ENCODE peak calls at places on chromosome 10, in ten cellular contexts. U, Y, H, T, F, C, P, D, G and Z are unnamed samples.

GRCh38 chr10:5958077-5958476 is 19.3 kb downstream of the IL15RA start:
- DNase-seq in U (no peak), Y (no peak), H (no peak), T (peak), F (no peak), C (no peak), P (no peak), D (no peak), G (no peak), Z (no peak)

GRCh38 chr10:22463255-22463654 is 118.0 kb downstream of the SPAG6 start:
- DNase-seq in U (no peak), Y (no peak), H (no peak), T (no peak), F (no peak), C (no peak), P (no peak), D (no peak), G (no peak), Z (no peak)

GRCh38 chr10:33113111-33113856 is 155.3 kb upstream of the ITGB1 start:
- DNase-seq in U (no peak), Y (no peak), H (no peak), T (peak), F (no peak), C (no peak), P (no peak), D (no peak), G (no peak), Z (no peak)

GRCh38 chr10:96229568-96230030 is 41.8 kb downstream of the BLNK start:
- DNase-seq in U (peak), Y (no peak), H (peak), T (peak), F (peak), C (peak), P (peak), D (peak), G (peak), Z (peak)

GRCh38 chr10:114370199-114370598 is 34.1 kb downstream of the AFAP1L2 start:
- DNase-seq in U (no peak), Y (no peak), H (no peak), T (no peak), F (no peak), C (no peak), P (no peak), D (no peak), G (no peak), Z (no peak)

GRCh38 chr10:87798082-87798481 is 19.9 kb downstream of the ATAD1 start:
- DNase-seq in U (no peak), Y (no peak), H (no peak), T (no peak), F (no peak), C (no peak), P (no peak), D (no peak), G (no peak), Z (no peak)

GRCh38 chr10:72011016-72011415 is 46.8 kb downstream of the CHST3 start:
- DNase-seq in U (no peak), Y (no peak), H (no peak), T (no peak), F (no peak), C (no peak), P (no peak), D (no peak), G (no peak), Z (no peak)

GRCh38 chr10:123143162-123143824 is 4.6 kb upstream of the HMX2 start:
- DNase-seq in U (no peak), Y (no peak), H (no peak), T (no peak), F (no peak), C (no peak), P (no peak), D (no peak), G (no peak), Z (no peak)

GRCh38 chr10:68861253-68861652 is 33.9 kb downstream of the STOX1 start:
- DNase-seq in U (no peak), Y (no peak), H (no peak), T (no peak), F (no peak), C (no peak), P (no peak), D (no peak), G (no peak), Z (no peak)

GRCh38 chr10:5555031-5555510 is 30.3 kb downstream of the CALML3 start:
- DNase-seq in U (peak), Y (peak), H (no peak), T (no peak), F (peak), C (no peak), P (peak), D (no peak), G (no peak), Z (peak)

GRCh38 chr10:132817701-132818211 is 31.8 kb upstream of the NKX6-2 start:
- DNase-seq in U (no peak), Y (no peak), H (no peak), T (no peak), F (no peak), C (no peak), P (peak), D (no peak), G (no peak), Z (peak)

GRCh38 chr10:34423607-34424325 is 391.3 kb downstream of the PARD3 start:
- DNase-seq in U (no peak), Y (no peak), H (no peak), T (no peak), F (no peak), C (no peak), P (no peak), D (no peak), G (no peak), Z (no peak)

GRCh38 chr10:103824281-103824680 is 31.1 kb downstream of the SH3PXD2A start:
- DNase-seq in U (no peak), Y (peak), H (no peak), T (no peak), F (no peak), C (no peak), P (no peak), D (no peak), G (no peak), Z (peak)

GRCh38 chr10:49323896-49324270 is 24.9 kb downstream of the C10orf71 start:
- DNase-seq in U (no peak), Y (no peak), H (peak), T (no peak), F (no peak), C (no peak), P (no peak), D (no peak), G (peak), Z (no peak)

GRCh38 chr10:94358480-94358879 is 4.3 kb downstream of the NOC3L start:
- DNase-seq in U (no peak), Y (no peak), H (no peak), T (peak), F (no peak), C (no peak), P (no peak), D (no peak), G (no peak), Z (no peak)

GRCh38 chr10:103763374-103764202 is 91.8 kb downstream of the SH3PXD2A start:
- DNase-seq in U (no peak), Y (no peak), H (no peak), T (peak), F (no peak), C (no peak), P (no peak), D (no peak), G (no peak), Z (no peak)

GRCh38 chr10:71975087-71975890 is 11.1 kb downstream of the CHST3 start:
- DNase-seq in U (peak), Y (no peak), H (peak), T (no peak), F (peak), C (no peak), P (peak), D (peak), G (peak), Z (peak)

GRCh38 chr10:103199498-103199897 is 6.4 kb upstream of the NT5C2 start:
- DNase-seq in U (no peak), Y (no peak), H (no peak), T (no peak), F (no peak), C (no peak), P (no peak), D (no peak), G (no peak), Z (no peak)

GRCh38 chr10:114397651-114398145 is 6.6 kb downstream of the AFAP1L2 start:
- DNase-seq in U (no peak), Y (no peak), H (no peak), T (no peak), F (no peak), C (no peak), P (peak), D (no peak), G (no peak), Z (no peak)

GRCh38 chr10:108204528-108205313 is 1040.2 kb upstream of the SORCS1 start:
- DNase-seq in U (peak), Y (no peak), H (no peak), T (no peak), F (peak), C (no peak), P (no peak), D (no peak), G (no peak), Z (no peak)
- TF ChIP-seq CTCF in U (peak), Y (no peak), H (peak), T (peak), F (peak), C (peak), P (peak), D (no peak), G (peak), Z (peak)

GRCh38 chr10:18658301-18658991 is 785 bp upstream of the ARL5B start:
- DNase-seq in U (peak), Y (peak), H (no peak), T (peak), F (peak), C (no peak), P (no peak), D (peak), G (no peak), Z (peak)
- TF ChIP-seq POLR2A in U (no peak), Y (no peak), H (no peak), T (peak), F (no peak), C (no peak), P (no peak), D (no peak), G (no peak), Z (no peak)

GRCh38 chr10:46229144-46229563 is 57.6 kb upstream of the ANTXRL start:
- DNase-seq in U (peak), Y (peak), H (peak), T (no peak), F (peak), C (peak), P (no peak), D (no peak), G (peak), Z (peak)
- TF ChIP-seq CTCF in U (peak), Y (peak), H (peak), T (peak), F (peak), C (peak), P (no peak), D (peak), G (peak), Z (peak)

GRCh38 chr10:3046210-3046779 is 21.1 kb upstream of the PFKP start:
- DNase-seq in U (no peak), Y (no peak), H (no peak), T (no peak), F (no peak), C (no peak), P (no peak), D (no peak), G (no peak), Z (no peak)

GRCh38 chr10:3043512-3044368 is 23.6 kb upstream of the PFKP start:
- DNase-seq in U (peak), Y (no peak), H (peak), T (peak), F (peak), C (peak), P (peak), D (peak), G (peak), Z (no peak)

GRCh38 chr10:3047622-3047995 is 19.7 kb upstream of the PFKP start:
- DNase-seq in U (no peak), Y (no peak), H (no peak), T (no peak), F (no peak), C (no peak), P (no peak), D (no peak), G (no peak), Z (no peak)

GRCh38 chr10:3046941-3047621 is 20.3 kb upstream of the PFKP start:
- DNase-seq in U (no peak), Y (no peak), H (no peak), T (peak), F (no peak), C (no peak), P (no peak), D (no peak), G (no peak), Z (no peak)

DNA sequence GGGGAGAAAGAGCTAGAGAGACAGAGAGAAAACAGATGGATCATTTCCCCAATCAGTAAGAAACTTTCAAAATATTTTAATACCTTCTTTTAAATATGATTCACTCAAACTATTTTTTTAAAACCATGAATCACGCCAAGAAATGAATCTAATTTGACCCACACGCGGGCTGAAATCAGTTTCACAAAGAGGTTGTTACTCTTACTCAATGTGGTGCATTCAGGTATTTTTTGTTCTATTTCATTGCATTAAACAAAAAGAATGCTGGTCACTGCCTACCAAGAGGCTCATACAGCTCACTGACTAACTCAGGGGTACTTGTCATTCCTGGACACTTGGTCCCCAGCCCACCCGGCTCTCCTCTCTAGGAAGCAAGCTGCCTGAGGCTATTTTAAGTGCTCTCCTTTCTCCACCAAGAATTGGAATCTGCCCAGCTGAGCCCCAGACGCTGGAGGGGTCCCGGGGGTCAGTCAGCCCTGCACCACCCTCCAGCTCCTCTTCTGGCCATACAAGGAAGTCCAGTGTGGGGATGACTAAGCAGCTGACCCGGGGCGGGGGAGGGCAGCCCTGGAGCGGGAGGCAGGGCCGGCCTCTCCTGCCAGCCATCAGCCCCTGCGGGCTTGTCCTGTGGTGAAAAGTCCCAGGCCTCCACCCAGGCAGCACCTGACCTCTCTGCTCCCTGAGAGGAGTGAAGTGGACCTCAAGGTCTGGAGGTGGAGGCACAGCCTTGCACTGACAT is 21.7 kb upstream of the PFKP start:
- DNase-seq in U (peak), Y (no peak), H (peak), T (peak), F (peak), C (peak), P (peak), D (no peak), G (peak), Z (no peak)
- TF ChIP-seq POLR2A in U (no peak), Y (no peak), H (no peak), T (peak), F (no peak), C (no peak), P (no peak), D (no peak), G (no peak), Z (no peak)

DNA sequence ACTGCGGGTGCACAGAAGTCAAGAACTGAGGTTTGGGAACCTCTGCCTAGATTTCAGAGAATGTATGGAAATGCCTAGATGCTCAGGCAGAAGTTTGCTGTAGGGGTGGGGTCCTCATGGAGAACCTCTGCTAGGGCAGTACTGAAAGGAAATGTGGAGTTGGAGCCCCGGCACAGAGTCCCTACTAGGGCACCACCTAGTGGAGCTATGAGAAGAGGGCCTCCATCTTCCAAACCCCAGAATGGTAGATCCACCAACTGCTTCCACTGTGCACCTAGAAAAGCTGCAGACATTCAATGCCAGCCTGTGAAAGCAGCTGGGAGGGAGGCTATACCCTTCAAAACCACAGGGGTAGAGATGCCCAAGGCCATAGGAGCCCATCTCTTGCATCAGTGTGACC is 1336.0 kb upstream of the CELF2 start:
- DNase-seq in U (no peak), Y (no peak), H (no peak), T (no peak), F (no peak), C (no peak), P (no peak), D (no peak), G (no peak), Z (no peak)
- TF ChIP-seq CTCF in U (no peak), Y (no peak), H (no peak), T (peak), F (no peak), C (no peak), P (no peak), D (no peak), G (no peak), Z (no peak)

GRCh38 chr10:97640174-97640867 is at the start of gene PI4K2A:
- DNase-seq in U (peak), Y (peak), H (peak), T (peak), F (peak), C (peak), P (peak), D (peak), G (peak), Z (peak)
- TF ChIP-seq POLR2A in U (peak), Y (peak), H (no peak), T (peak), F (peak), C (peak), P (peak), D (peak), G (peak), Z (no peak)

DNA sequence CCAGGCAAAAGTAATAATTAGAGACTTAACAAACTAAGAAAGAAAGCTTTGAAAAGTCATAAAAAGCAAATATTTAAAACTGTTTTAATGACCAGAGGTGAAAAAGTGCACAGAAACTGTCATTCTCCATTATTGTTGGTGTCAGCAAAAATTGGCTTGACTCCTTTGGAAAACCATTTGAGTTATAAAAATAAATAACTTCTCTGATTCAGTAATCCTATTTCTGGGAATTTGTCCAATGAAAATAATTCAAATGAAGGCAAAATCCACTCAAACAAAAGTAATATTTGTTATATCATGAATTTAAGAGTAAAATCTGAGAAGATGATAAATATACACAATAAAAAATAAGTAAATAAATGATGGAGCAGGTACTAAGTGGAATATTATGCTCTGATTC is 326.6 kb upstream of the KLF6 start:
- DNase-seq in U (no peak), Y (no peak), H (no peak), T (peak), F (no peak), C (no peak), P (no peak), D (no peak), G (no peak), Z (no peak)
- TF ChIP-seq CTCF in U (no peak), Y (no peak), H (no peak), T (no peak), F (no peak), C (no peak), P (no peak), D (no peak), G (no peak), Z (no peak)

DNA sequence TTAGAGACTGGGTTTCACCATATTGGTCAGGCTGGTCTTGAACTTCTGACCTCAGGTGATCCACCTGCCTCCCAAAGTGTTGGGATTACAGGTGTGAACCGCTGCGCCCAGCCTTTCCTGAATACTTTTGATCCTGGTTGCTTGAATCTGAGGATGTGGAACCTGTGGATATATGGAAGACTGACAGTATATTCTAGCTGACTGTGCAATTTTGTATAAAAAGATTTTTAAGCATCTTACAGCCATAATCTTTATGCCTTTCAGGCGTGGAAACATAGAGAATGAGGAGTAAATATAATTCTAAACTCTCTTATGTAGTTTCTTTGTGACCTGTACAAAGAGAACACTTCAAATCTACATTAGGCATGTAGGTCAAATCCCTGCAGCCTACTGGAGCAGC is 16.2 kb downstream of the TSPAN14 start:
- DNase-seq in U (no peak), Y (no peak), H (no peak), T (no peak), F (no peak), C (no peak), P (no peak), D (no peak), G (no peak), Z (no peak)
- TF ChIP-seq POLR2A in U (no peak), Y (no peak), H (no peak), T (no peak), F (no peak), C (no peak), P (no peak), D (no peak), G (no peak), Z (no peak)

DNA sequence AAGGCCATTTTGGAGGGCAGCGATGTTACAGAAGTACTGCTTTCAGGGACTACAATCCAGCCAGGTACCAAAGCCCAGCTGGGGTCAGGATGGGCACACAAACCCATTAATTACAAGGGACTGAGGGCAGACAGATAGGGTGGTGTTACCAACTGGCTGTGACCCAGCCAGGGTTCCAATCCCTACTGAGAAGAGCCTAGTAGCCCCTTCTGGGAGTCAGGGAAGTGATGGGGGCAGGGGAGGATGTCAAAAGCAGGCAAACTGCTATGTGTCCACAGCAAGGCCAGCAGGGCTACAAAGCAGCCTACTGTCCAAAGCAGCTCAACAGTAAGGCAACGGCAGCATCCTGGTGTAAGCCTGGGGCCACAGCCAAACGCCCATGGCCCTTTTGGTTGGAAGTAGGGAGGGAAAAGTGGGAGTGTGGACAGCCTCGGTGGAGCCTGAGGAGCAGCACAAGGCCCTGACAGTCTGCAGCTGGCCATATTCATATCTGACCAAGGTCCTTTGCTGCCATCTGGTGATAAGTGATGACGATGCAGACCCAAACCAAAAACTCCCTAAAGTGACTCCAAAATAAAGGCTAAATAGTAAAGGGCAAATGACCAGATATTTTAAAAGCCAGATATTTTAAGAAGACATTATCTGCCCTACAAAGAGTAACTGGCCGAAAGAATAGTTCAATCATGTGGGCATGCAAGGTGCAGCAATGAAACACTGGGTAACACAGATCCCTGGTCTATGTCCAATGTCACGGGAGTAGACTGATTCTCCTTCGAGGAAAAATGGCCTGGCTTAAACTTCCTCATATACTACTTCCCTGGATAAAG is 56.9 kb downstream of the XPNPEP1 start:
- DNase-seq in U (no peak), Y (no peak), H (no peak), T (peak), F (no peak), C (no peak), P (no peak), D (no peak), G (peak), Z (no peak)
- TF ChIP-seq CTCF in U (peak), Y (no peak), H (no peak), T (peak), F (no peak), C (no peak), P (no peak), D (no peak), G (no peak), Z (no peak)

DNA sequence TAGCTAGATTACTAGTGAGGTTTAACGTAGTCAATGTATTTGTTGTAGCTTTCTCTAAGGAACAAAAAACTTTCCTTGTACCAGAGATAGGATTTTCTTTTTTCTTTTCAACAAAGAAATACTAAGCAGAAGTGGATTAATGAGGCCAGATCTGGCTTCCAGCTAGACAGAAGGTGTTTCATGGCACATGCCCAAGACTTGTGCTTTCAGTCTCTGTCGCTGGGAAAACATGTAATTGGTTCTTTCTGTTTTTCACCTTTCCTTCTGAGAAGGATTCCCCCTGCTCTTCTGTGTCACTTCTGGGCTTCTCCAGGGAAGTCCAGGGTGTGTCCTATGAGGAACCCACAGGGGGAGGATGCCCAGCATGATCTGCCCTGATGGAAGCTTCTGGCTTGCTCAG is 492.2 kb downstream of the CCSER2 start:
- DNase-seq in U (no peak), Y (no peak), H (no peak), T (no peak), F (no peak), C (no peak), P (no peak), D (no peak), G (no peak), Z (no peak)
- TF ChIP-seq POLR2A in U (no peak), Y (no peak), H (no peak), T (no peak), F (no peak), C (no peak), P (no peak), D (no peak), G (no peak), Z (no peak)